ENCODE peak calls at places on chromosomes 2 and 18, in nine cellular contexts. T is neural progenitor cell, Y is fibroblast of lung, I is IMR-90, N is uterus, W is HepG2, C is epithelial cell of esophagus, G is fibroblast of the aortic adventitia, X is brain microvascular endothelial cell. K is an unnamed sample.

GRCh38 chr2:120940726-120941256 is 205.1 kb downstream of the GLI2 start:
- DNase-seq in T (no peak), Y (no peak), I (no peak), N (no peak), W (no peak), C (no peak), G (no peak), X (no peak), K (no peak)

GRCh38 chr2:79512442-79513401 is at the start of gene CTNNA2:
- DNase-seq in T (peak), Y (peak), I (no peak), N (no peak), W (peak), C (peak), G (peak), X (no peak), K (peak)

GRCh38 chr2:179788104-179788503 is 73.3 kb downstream of the ZNF385B start:
- DNase-seq in T (no peak), Y (no peak), I (no peak), N (no peak), W (no peak), C (no peak), G (no peak), X (no peak), K (no peak)

GRCh38 chr2:101717041-101717817 is 19.7 kb downstream of the MAP4K4 start:
- DNase-seq in T (no peak), Y (no peak), I (no peak), N (no peak), W (no peak), C (no peak), G (no peak), X (no peak), K (no peak)

GRCh38 chr2:176001281-176001902 is 675 bp downstream of the LNPK start:
- DNase-seq in T (peak), Y (peak), I (peak), N (peak), W (peak), C (peak), G (peak), X (peak), K (peak)

GRCh38 chr2:7034313-7034712 is 117.1 kb downstream of the RNF144A start:
- DNase-seq in T (peak), Y (peak), I (no peak), N (no peak), W (peak), C (no peak), G (peak), X (peak), K (no peak)

GRCh38 chr2:6943971-6944370 is 26.8 kb downstream of the RNF144A start:
- DNase-seq in T (no peak), Y (no peak), I (no peak), N (no peak), W (no peak), C (no peak), G (no peak), X (no peak), K (no peak)

GRCh38 chr2:173090973-173091660 is 15.5 kb downstream of the MAP3K20 start:
- DNase-seq in T (no peak), Y (no peak), I (no peak), N (peak), W (no peak), C (no peak), G (peak), X (no peak), K (peak)

GRCh38 chr2:108165750-108166149 is 74.0 kb upstream of the SULT1C3 start:
- DNase-seq in T (no peak), Y (no peak), I (no peak), N (no peak), W (no peak), C (no peak), G (no peak), X (no peak), K (no peak)

GRCh38 chr2:187873132-187873531 is 318.9 kb upstream of the TFPI start:
- DNase-seq in T (no peak), Y (no peak), I (no peak), N (no peak), W (peak), C (no peak), G (no peak), X (no peak), K (no peak)

GRCh38 chr2:201831469-201831868 is 25.1 kb downstream of the CDK15 start:
- DNase-seq in T (no peak), Y (no peak), I (peak), N (no peak), W (no peak), C (peak), G (peak), X (peak), K (no peak)

GRCh38 chr2:39696838-39697237 is 31.1 kb downstream of the TMEM178A start:
- DNase-seq in T (no peak), Y (peak), I (peak), N (no peak), W (peak), C (peak), G (peak), X (peak), K (peak)

GRCh38 chr2:209002054-209002453 is 421.8 kb upstream of the MAP2 start:
- DNase-seq in T (no peak), Y (no peak), I (no peak), N (no peak), W (no peak), C (no peak), G (no peak), X (no peak), K (no peak)

GRCh38 chr2:33373986-33374385 is 102.5 kb upstream of the RASGRP3 start:
- DNase-seq in T (no peak), Y (peak), I (peak), N (no peak), W (no peak), C (peak), G (peak), X (no peak), K (peak)

GRCh38 chr2:197926673-197927072 is 122.3 kb downstream of the PLCL1 start:
- DNase-seq in T (no peak), Y (no peak), I (no peak), N (no peak), W (no peak), C (no peak), G (peak), X (no peak), K (no peak)

GRCh38 chr2:121075641-121076500 is 209.1 kb downstream of the TFCP2L1 start:
- DNase-seq in T (peak), Y (no peak), I (no peak), N (peak), W (no peak), C (no peak), G (no peak), X (no peak), K (peak)

GRCh38 chr2:25844089-25844488 is 34.2 kb downstream of the ASXL2 start:
- DNase-seq in T (no peak), Y (peak), I (peak), N (no peak), W (no peak), C (peak), G (peak), X (peak), K (peak)
- TF ChIP-seq CTCF in T (no peak), Y (no peak), I (no peak), N (no peak), W (no peak), C (no peak), G (no peak), X (no peak), K (no peak)

GRCh38 chr2:27284989-27285388 is 2.8 kb downstream of the TRIM54 start:
- DNase-seq in T (no peak), Y (no peak), I (no peak), N (no peak), W (no peak), C (no peak), G (no peak), X (no peak), K (no peak)
- H3K4me3 ChIP-seq in T (no peak), Y (no peak), I (no peak), N (no peak), W (no peak), C (no peak), G (no peak), X (no peak), K (no peak)

DNA sequence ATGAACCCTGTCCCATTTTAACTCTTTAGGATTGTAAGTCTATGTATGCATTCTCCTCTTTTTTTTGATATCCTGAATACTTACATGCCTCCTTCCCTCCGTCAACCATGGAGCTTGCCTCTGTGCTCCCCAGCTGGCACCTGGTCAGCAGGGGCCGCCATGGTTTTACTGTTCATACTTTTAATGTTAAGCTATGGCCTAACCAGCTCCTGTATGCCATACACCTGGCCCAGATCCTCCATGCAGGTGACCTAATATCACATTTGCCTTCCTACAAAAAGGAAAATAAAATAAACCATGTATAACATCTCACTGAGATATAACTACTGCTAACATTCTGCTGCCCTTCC is 283.1 kb upstream of the TRIB2 start:
- DNase-seq in T (no peak), Y (no peak), I (no peak), N (no peak), W (no peak), C (peak), G (no peak), X (no peak), K (no peak)
- TF ChIP-seq CTCF in T (peak), Y (no peak), I (no peak), N (no peak), W (peak), C (no peak), G (no peak), X (peak), K (no peak)

DNA sequence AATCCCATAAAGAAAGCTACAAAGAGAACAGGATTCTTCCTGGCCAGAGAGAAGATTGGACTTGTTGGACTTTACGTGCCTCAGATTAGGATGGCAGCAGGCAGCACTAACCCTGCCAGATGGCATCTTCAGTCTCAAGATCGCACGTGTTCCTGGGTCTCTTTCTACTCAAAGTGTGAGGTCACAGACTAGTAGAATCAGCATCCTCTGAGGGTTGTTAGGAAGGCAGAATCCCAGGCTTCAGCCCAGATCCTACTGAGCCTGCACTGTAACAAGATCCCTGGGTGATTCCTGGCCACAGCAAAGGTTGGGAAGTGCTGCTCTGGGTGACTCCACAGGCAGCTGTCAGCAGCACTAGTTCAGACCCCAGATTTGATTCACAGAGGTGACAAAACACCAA is 39.4 kb downstream of the EPAS1 start:
- DNase-seq in T (no peak), Y (peak), I (peak), N (no peak), W (no peak), C (no peak), G (peak), X (peak), K (peak)
- H3K4me3 ChIP-seq in T (no peak), Y (no peak), I (no peak), N (no peak), W (no peak), C (no peak), G (no peak), X (no peak), K (no peak)

DNA sequence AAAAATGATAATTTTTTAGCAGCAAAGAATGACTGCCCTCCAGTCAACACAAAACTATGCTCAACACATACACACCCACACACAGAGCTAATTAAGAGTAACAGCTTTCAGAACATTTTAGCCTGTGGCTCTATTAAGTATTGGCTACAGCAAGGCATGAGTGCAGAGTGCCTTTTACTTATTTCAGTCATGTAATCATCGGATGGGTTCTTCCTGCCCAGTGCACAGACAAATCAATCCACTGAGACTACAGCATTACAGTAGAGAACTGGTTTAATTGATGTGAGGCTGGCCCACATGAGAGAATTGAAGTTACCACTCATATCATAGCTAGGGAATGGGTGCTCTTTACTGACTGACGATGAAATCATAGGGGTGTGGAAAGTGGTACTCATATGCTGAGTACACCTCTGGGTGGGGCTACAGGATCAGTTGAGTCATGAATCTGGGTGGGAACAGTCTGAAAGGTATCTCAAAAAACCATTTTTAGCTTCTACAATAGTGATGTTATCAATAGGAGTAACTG is 241.0 kb downstream of the FSIP2 start:
- DNase-seq in T (no peak), Y (peak), I (no peak), N (no peak), W (peak), C (peak), G (no peak), X (no peak), K (no peak)
- TF ChIP-seq CTCF in T (peak), Y (no peak), I (no peak), N (no peak), W (peak), C (peak), G (peak), X (no peak), K (no peak)

GRCh38 chr2:43825841-43826240 is 12.8 kb downstream of the ABCG5 start:
- DNase-seq in T (no peak), Y (no peak), I (no peak), N (no peak), W (no peak), C (no peak), G (no peak), X (no peak), K (no peak)

GRCh38 chr2:43826305-43827250 is 12.1 kb downstream of the ABCG5 start:
- DNase-seq in T (no peak), Y (no peak), I (no peak), N (no peak), W (no peak), C (no peak), G (no peak), X (no peak), K (no peak)

GRCh38 chr2:43832457-43832856 is 6.2 kb downstream of the ABCG5 start:
- DNase-seq in T (no peak), Y (peak), I (no peak), N (no peak), W (no peak), C (peak), G (peak), X (no peak), K (peak)

GRCh38 chr2:43837033-43837432 is 1.6 kb downstream of the ABCG5 start:
- DNase-seq in T (no peak), Y (no peak), I (no peak), N (no peak), W (no peak), C (no peak), G (no peak), X (no peak), K (no peak)

DNA sequence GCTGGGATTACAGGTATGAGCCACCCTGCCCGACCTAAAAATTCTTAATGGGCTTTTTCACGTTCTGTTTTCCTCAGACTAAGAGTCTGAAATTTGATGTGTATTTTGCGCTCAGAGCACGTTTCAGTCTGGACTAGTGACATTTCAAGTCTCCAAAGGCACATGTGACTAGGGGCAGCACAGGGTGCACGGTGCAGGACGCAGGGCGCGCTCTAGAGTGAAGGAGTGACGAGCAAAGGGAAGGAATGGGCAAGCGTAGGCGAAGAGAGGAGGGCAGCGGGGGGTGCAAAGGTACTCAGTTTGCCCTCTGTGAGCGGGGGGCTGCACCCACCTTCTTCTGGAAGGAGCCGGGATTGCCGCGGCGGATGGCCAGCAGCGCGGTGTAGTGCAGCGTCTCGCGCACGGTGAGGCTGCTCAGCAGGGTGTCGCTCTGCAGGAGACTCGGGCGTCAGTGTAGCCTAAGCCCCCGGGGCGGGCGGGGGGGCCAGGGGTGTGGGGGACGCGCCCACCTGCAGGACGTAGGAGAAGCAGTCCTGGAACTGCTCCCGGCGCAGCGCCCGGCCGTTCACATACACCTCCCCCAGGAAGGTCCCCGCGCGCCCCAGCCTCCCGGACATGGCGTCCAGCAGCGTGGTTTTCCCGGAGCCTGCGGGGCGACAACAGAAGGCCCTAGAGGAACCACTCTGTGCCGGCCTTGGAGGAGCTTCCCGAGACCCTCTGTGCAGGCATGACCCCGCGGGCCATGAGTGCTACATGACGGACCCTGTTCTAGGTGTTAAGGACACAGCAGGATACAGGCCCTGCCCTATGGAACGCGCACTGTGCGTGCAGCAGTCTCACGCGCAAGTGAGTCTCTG is 7.0 kb downstream of the ABCG5 start:
- DNase-seq in T (no peak), Y (no peak), I (no peak), N (no peak), W (no peak), C (peak), G (no peak), X (no peak), K (no peak)
- H3K4me3 ChIP-seq in T (no peak), Y (no peak), I (no peak), N (peak), W (no peak), C (peak), G (no peak), X (peak), K (peak)

GRCh38 chr18:31610841-31611240 is 19.2 kb downstream of the TTR start:
- DNase-seq in T (peak), Y (no peak), I (no peak), N (no peak), W (peak), C (peak), G (peak), X (no peak), K (peak)
- TF ChIP-seq CTCF in T (peak), Y (no peak), I (no peak), N (no peak), W (peak), C (peak), G (peak), X (peak), K (peak)

GRCh38 chr2:140659293-140659692 is 1471.5 kb downstream of the LRP1B start:
- DNase-seq in T (no peak), Y (no peak), I (no peak), N (no peak), W (no peak), C (no peak), G (no peak), X (no peak), K (no peak)
- H3K4me3 ChIP-seq in T (no peak), Y (no peak), I (no peak), N (no peak), W (no peak), C (no peak), G (no peak), X (no peak), K (no peak)

GRCh38 chr18:79309572-79310278 is 86.0 kb upstream of the NFATC1 start:
- DNase-seq in T (no peak), Y (no peak), I (no peak), N (no peak), W (no peak), C (no peak), G (no peak), X (no peak), K (no peak)
- TF ChIP-seq CTCF in T (no peak), Y (no peak), I (no peak), N (no peak), W (no peak), C (no peak), G (no peak), X (no peak), K (no peak)

DNA sequence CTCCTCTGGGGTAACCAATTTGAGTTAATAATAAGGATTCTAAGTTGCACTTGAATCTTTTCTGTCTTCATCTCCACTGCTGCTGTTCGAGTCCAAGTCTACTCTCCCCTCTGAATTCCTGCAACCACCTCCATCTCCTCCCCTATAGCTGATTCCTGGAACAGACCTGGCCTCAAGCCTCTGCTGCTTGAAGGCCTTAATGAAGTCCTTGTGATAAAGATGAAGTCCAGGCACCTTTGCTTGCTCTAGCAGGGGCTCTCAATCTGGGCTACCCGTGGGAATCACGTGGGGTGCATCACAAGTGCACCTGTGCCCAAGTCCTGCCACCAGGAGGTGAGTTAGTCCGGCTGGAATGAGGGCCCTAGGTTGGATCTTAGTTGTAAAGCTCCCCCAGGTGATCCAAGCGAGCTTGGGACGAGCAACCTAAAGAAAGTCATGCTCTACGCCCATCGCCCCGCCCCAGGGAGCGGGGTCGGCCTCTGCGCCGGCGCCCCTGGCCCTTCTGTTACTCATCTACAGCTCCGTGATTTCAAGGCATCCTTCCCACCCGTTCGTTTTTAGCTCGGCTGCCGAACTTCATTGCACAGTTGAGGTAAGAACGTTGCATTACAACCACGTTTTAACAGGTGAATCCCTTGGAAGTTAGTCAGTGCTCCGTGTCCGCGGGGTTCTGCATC is 905 bp upstream of the IAH1 start:
- DNase-seq in T (peak), Y (no peak), I (no peak), N (no peak), W (peak), C (peak), G (no peak), X (no peak), K (no peak)
- H3K4me3 ChIP-seq in T (peak), Y (no peak), I (no peak), N (peak), W (no peak), C (peak), G (peak), X (peak), K (peak)

K was measured in cardiac fibroblast.